ENCODE peak calls at places on chromosomes 4 and X, in four cellular contexts. R is IMR-90, U is SK-N-SH, M is GM12878. N is an unnamed sample.

GRCh38 chr4:6640292-6641163 is at the start of gene MRFAP1:
- DNase-seq in M (peak; percentile 78), R (peak; percentile 95), U (peak; percentile 98), N (peak; percentile 95)

GRCh38 chr4:179666226-179666625 is 2224.0 kb upstream of the AGA start:
- DNase-seq in R (no peak), M (no peak), U (no peak), N (no peak)

GRCh38 chr4:102610007-102610406 is 108.8 kb downstream of the NFKB1 start:
- DNase-seq in M (no peak), U (no peak), R (peak; percentile 12), N (no peak)

GRCh38 chr4:8394125-8394524 is 46.4 kb downstream of the ACOX3 start:
- DNase-seq in R (peak; percentile 31), M (no peak), U (no peak), N (no peak)

GRCh38 chrX:5730561-5730960 is 498.1 kb downstream of the NLGN4X start:
- DNase-seq in U (no peak), M (no peak), R (no peak), N (no peak)

GRCh38 chr4:140252742-140253555 is 99.0 kb upstream of the MAML3 start:
- DNase-seq in R (peak; percentile 56), M (no peak), U (peak; percentile 94), N (peak; percentile 81)

GRCh38 chr4:14743172-14743571 is 259.1 kb upstream of the CPEB2 start:
- DNase-seq in M (no peak), U (no peak), R (no peak), N (no peak)

GRCh38 chr4:35559559-35560365 is 684.6 kb downstream of the ARAP2 start:
- DNase-seq in U (no peak), M (no peak), R (no peak), N (peak; percentile 3)

GRCh38 chr4:172962564-172963353 is 205.9 kb upstream of the GALNT7 start:
- DNase-seq in U (no peak), R (peak; percentile 96), M (no peak), N (no peak)

GRCh38 chr4:37995981-37996770 is 36.0 kb downstream of the PTTG2 start:
- DNase-seq in R (no peak), M (no peak), U (no peak), N (no peak)

GRCh38 chrX:116749943-116750342 is 287.2 kb upstream of the CT83 start:
- DNase-seq in R (no peak), U (no peak), M (no peak), N (no peak)

GRCh38 chr4:145808021-145808650 is 128.2 kb downstream of the C4orf51 start:
- DNase-seq in R (peak; percentile 98), U (peak; percentile 65), M (peak; percentile 86), N (peak; percentile 30)

DNA sequence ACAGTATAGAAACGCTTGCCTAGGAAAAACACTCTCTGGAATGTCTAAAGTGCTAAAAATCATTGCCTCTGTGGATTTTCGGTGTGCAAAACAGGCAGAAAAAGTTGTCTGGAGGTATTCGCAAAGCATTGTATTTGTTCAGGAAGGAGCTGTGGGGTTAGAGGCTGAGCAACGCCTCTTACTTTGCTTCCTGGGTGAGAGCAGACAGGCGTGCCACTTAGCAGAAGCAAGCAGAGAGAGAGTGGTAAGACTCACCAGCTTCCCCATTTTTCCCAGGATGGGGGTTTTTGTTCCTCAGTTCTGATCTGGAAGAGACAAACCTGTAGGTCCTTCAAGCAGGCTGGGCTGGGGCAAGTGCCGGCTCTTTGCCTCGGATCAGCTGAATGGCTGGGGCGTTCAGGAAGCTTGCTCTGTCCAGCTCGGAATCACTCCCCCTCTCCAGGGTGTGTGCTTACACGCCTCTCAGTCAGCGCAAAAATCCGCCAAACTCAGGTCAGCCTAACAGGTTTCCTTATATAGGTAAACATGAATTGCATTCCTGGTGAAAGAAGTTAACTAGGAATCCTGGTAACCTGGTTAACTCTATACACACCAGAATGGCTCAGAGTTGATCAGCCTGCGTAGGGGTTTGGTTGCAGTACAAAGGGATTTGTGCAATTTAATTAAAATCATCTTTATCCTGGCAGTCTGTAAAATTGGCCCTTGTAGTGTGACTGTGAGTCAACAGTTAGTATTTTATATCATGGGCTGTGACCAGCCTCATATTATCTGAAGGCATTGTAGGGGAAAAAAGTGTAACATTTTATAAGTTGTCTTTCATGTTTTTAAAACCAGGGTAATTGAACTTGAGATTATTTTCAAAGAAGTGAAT is 213.1 kb upstream of the MID1 start:
- DNase-seq in R (no peak), U (no peak), M (no peak), N (no peak)
- TF ChIP-seq MXI1 in R (no peak), U (no peak), M (no peak), N (no peak)

DNA sequence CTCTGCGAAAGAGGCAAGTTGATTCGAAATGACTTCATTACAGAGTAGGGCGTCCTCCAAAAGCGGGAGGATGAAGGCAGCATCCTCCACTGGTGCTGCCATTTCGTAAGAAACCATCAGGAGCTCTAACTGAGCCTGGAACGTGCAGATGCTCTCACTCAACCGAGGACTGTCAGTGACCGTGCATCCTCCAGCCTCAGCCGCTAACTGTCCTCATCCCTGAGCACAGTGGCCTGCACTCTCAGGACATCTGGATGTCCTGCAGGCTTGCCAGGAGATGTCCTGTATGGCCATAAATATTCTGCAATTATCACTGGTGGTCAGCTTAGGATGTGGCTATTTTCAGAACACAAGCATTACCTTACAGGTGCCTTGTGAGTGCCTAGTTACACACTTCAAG is 107.1 kb upstream of the ADRA2C start:
- DNase-seq in U (peak; percentile 66), R (no peak), M (no peak), N (no peak)
- H3K27me3 ChIP-seq in U (no peaks in the 10 kb centered on the region), R (peaks cover 57% of the 10 kb centered on the region), M (no peaks in the 10 kb centered on the region), N (peaks cover 18% of the 10 kb centered on the region)

GRCh38 chr4:153466637-153467153 is 535 bp downstream of the TMEM131L start:
- DNase-seq in M (no peak), U (peak; percentile 75), R (no peak), N (no peak)

GRCh38 chr4:153464068-153464467 is 2.1 kb upstream of the TMEM131L start:
- DNase-seq in U (no peak), R (peak; percentile 38), M (no peak), N (peak; percentile 84)

GRCh38 chr4:153465583-153465921 is 608 bp upstream of the TMEM131L start:
- DNase-seq in M (no peak), R (peak; percentile 61), U (peak; percentile 75), N (peak; percentile 56)

GRCh38 chr4:153465922-153466636 is at the start of gene TMEM131L:
- DNase-seq in U (peak; percentile 95), R (peak; percentile 52), M (no peak), N (peak; percentile 94)

DNA sequence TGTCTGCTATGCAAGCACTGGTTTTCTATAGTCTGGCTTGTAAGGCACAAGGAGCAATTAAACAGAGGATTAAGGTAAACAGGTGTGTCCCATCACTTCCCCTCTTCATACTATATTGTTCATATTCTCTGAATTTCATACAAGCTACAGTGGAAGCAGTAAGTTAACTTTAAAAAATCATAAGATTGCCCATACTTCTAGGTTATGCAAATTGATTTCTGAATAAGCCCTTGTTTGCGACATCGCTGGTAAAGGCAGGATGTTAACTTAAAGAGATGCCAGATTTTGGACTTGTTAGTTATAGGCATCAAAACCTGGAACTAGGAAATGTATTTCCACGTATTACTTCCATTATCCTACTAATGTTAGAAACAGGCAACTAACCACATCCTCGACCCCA is 1.0 kb upstream of the TMEM131L start:
- DNase-seq in U (no peak), R (no peak), M (no peak), N (no peak)
- TF ChIP-seq RCOR1 in U (no peak), R (no peak), M (no peak), N (no peak)

DNA sequence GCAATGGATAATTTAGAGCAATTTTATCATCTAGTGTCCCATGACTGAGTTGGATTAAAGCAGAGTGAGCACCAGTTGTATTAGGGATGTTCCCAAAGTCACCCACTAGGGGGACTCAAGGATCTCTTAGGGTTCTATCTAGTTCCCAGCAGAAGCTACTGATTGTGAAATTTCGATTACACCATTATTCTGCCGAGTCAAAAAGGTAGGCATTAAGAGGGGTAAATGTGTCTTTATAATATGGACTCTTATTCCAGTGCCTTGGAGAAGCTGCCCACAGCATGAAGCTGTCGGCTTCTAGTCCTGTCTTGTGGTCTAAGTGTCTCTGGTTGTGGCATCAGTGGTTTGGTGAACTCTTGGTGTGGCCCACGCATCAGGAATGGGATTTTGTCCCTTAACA is 53.3 kb downstream of the RGS12 start:
- DNase-seq in U (peak; percentile 81), R (peak; percentile 84), M (peak; percentile 30), N (peak; percentile 73)
- TF ChIP-seq MXI1 in U (no peak), R (no peak), M (no peak), N (no peak)

GRCh38 chr4:83923341-83923740 is 387.4 kb downstream of the GPAT3 start:
- DNase-seq in R (no peak), M (no peak), U (no peak), N (no peak)
- H3K27me3 ChIP-seq in R (no peaks in the 10 kb centered on the region), M (no peaks in the 10 kb centered on the region), U (no peaks in the 10 kb centered on the region), N (no peaks in the 10 kb centered on the region)

N was measured in K562.